ENCODE peak calls at places on chromosomes 7 and 10, in six cellular contexts. H, L, O, W, X and R are unnamed samples.

GRCh38 chr10:27052646-27053045 is 47.6 kb downstream of the ANKRD26 start:
- DNase-seq in H (no peak), L (no peak), O (no peak), X (no peak), W (no peak), R (no peak)

GRCh38 chr10:2964632-2965296 is 102.6 kb upstream of the PFKP start:
- DNase-seq in W (no peak), O (no peak), H (no peak), L (no peak), X (no peak), R (peak; percentile 11)

GRCh38 chr10:115771755-115772154 is 501.3 kb downstream of the GFRA1 start:
- DNase-seq in W (no peak), L (no peak), H (no peak), O (no peak), X (no peak), R (peak; percentile 28)

GRCh38 chr10:42950606-42951485 is 126.0 kb upstream of the RET start:
- DNase-seq in O (no peak), X (no peak), W (no peak), L (no peak), H (no peak), R (no peak)

GRCh38 chr10:878333-878753 is 53.2 kb downstream of the LARP4B start:
- DNase-seq in O (peak; percentile 3), X (no peak), W (peak; percentile 57), L (no peak), H (no peak), R (no peak)

GRCh38 chr10:66695046-66695445 is 230.8 kb upstream of the LRRTM3 start:
- DNase-seq in H (no peak), X (no peak), W (no peak), O (no peak), L (no peak), R (no peak)

GRCh38 chr7:104034679-104035078 is 45.2 kb upstream of the RELN start:
- DNase-seq in X (no peak), L (no peak), H (no peak), W (no peak), O (no peak), R (no peak)

GRCh38 chr7:30348083-30348560 is 63.7 kb downstream of the ZNRF2 start:
- DNase-seq in W (no peak), H (peak; percentile 20), O (peak; percentile 93), L (peak; percentile 57), X (no peak), R (peak; percentile 96)

GRCh38 chr10:15113766-15114165 is 16.6 kb downstream of the RPP38 start:
- DNase-seq in L (no peak), O (no peak), X (no peak), W (no peak), H (no peak), R (peak; percentile 51)

GRCh38 chr10:323651-324293 is 188.5 kb downstream of the ZMYND11 start:
- DNase-seq in H (peak; percentile 42), W (peak; percentile 93), X (no peak), L (no peak), O (peak; percentile 94), R (peak; percentile 99)

GRCh38 chr7:133361806-133362205 is 108.9 kb downstream of the EXOC4 start:
- DNase-seq in O (no peak), W (no peak), X (no peak), H (no peak), L (no peak), R (no peak)

GRCh38 chr10:87030912-87031635 is 11.0 kb downstream of the FAM25A start:
- DNase-seq in H (no peak), O (no peak), X (no peak), W (no peak), L (no peak), R (no peak)

GRCh38 chr7:631291-631711 is 95.2 kb upstream of the DNAAF5 start:
- DNase-seq in O (no peak), H (no peak), X (no peak), L (no peak), W (no peak), R (no peak)

GRCh38 chr10:133129151-133129853 is 30.7 kb upstream of the KNDC1 start:
- DNase-seq in H (no peak), O (no peak), L (no peak), W (peak; percentile 4), X (no peak), R (no peak)